ENCODE peak calls at places on chromosome 21, in five cellular contexts. W is A549, Q is WTC11, I is GM12878, Z is HepG2. T is an unnamed sample.

GRCh38 chr21:37907076-37907475 is 9.2 kb downstream of the KCNJ6 start:
- DNase-seq in I (no peak), W (no peak), Q (no peak), Z (no peak), T (no peak)

GRCh38 chr21:44497641-44498243 is 42.3 kb downstream of the KRTAP10-1 start:
- DNase-seq in I (no peak), W (no peak), Q (no peak), Z (no peak), T (no peak)

GRCh38 chr21:36052860-36053766 is 7.2 kb downstream of the SETD4 start:
- DNase-seq in Q (no peak), Z (no peak), W (no peak), I (no peak), T (no peak)

GRCh38 chr21:41506526-41507520 is 1.1 kb downstream of the TMPRSS2 start:
- DNase-seq in Q (peak), W (peak), I (no peak), Z (no peak), T (no peak)

GRCh38 chr21:25487046-25487594 is 120.2 kb downstream of the MRPL39 start:
- DNase-seq in Q (no peak), W (no peak), I (peak), Z (no peak), T (no peak)

GRCh38 chr21:39054066-39054465 is 129.2 kb downstream of the PSMG1 start:
- DNase-seq in W (no peak), Q (no peak), Z (no peak), I (no peak), T (no peak)

GRCh38 chr21:29697555-29698193 is 242.1 kb downstream of the GRIK1 start:
- DNase-seq in Z (no peak), W (no peak), I (no peak), Q (no peak), T (no peak)

GRCh38 chr21:37061926-37062591 is 10.8 kb downstream of the PIGP start:
- DNase-seq in Q (no peak), Z (peak), W (no peak), I (no peak), T (no peak)

GRCh38 chr21:14466715-14467114 is 79.4 kb downstream of the SAMSN1 start:
- DNase-seq in Q (no peak), Z (no peak), I (no peak), W (no peak), T (no peak)

GRCh38 chr21:37232274-37233018 is 34.7 kb downstream of the VPS26C start:
- DNase-seq in I (no peak), Z (no peak), Q (no peak), W (no peak), T (no peak)

GRCh38 chr21:45993210-45994085 is 11.9 kb downstream of the COL6A1 start:
- DNase-seq in I (no peak), Q (peak), Z (no peak), W (no peak), T (no peak)

GRCh38 chr21:34970126-34970525 is 79.0 kb downstream of the RUNX1 start:
- DNase-seq in W (no peak), Z (no peak), I (no peak), Q (no peak), T (no peak)

GRCh38 chr21:28444131-28444530 is 548.5 kb downstream of the LTN1 start:
- DNase-seq in Z (no peak), I (no peak), Q (no peak), W (no peak), T (no peak)

GRCh38 chr21:34526618-34527290 is 14.7 kb upstream of the KCNE1 start:
- DNase-seq in I (no peak), W (peak), Q (peak), Z (peak), T (peak)

GRCh38 chr21:22585558-22585957 is 1587.3 kb downstream of the NCAM2 start:
- DNase-seq in W (no peak), Z (no peak), Q (no peak), I (no peak), T (no peak)

GRCh38 chr21:46386726-46387073 is 62.7 kb downstream of the PCNT start:
- DNase-seq in Z (no peak), Q (no peak), I (no peak), W (no peak), T (no peak)

GRCh38 chr21:46667735-46668380 is 32.4 kb downstream of the PRMT2 start:
- DNase-seq in Q (peak), I (no peak), Z (peak), W (peak), T (no peak)

GRCh38 chr21:36839735-36840134 is 126.7 kb downstream of the HLCS start:
- DNase-seq in Z (no peak), I (no peak), W (no peak), Q (no peak), T (no peak)

GRCh38 chr21:36759348-36760083 is 60.6 kb downstream of the SIM2 start:
- DNase-seq in I (no peak), W (no peak), Z (no peak), Q (no peak), T (no peak)

GRCh38 chr21:39189857-39190604 is 6.8 kb upstream of the PSMG1 start:
- DNase-seq in Q (no peak), W (no peak), I (no peak), Z (no peak), T (no peak)

GRCh38 chr21:45405271-45405818 is 380 bp downstream of the COL18A1 start:
- DNase-seq in Z (no peak), I (no peak), W (no peak), Q (no peak), T (peak)

GRCh38 chr21:46314441-46315020 is 9.1 kb downstream of the C21orf58 start:
- DNase-seq in I (no peak), Q (no peak), W (no peak), Z (no peak), T (no peak)

GRCh38 chr21:34544032-34544496 is 32.1 kb upstream of the KCNE1 start:
- DNase-seq in Q (peak), Z (peak), I (no peak), W (peak), T (peak)

GRCh38 chr21:32403201-32403701 is 9.3 kb upstream of the EVA1C start:
- DNase-seq in I (peak), W (peak), Q (peak), Z (peak), T (peak)

GRCh38 chr21:16302851-16303282 is 573.1 kb downstream of the USP25 start:
- DNase-seq in Q (no peak), I (no peak), W (peak), Z (no peak), T (no peak)

GRCh38 chr21:16305686-16306085 is 575.9 kb downstream of the USP25 start:
- DNase-seq in Q (no peak), W (no peak), I (no peak), Z (no peak), T (no peak)

GRCh38 chr21:16307256-16307655 is 577.5 kb downstream of the USP25 start:
- DNase-seq in Z (no peak), W (no peak), Q (no peak), I (no peak), T (no peak)

GRCh38 chr21:16304189-16304588 is 574.4 kb downstream of the USP25 start:
- DNase-seq in Q (no peak), I (no peak), Z (no peak), W (no peak), T (no peak)

GRCh38 chr21:16304700-16305099 is 574.9 kb downstream of the USP25 start:
- DNase-seq in Q (no peak), I (no peak), Z (no peak), W (no peak), T (no peak)
- TF ChIP-seq ESRRA in Q (no peak), I (no peak), Z (no peak), W (no peak), T (no peak)

GRCh38 chr21:26804895-26805609 is 40.2 kb downstream of the ADAMTS1 start:
- DNase-seq in Z (no peak), W (no peak), Q (no peak), I (no peak), T (no peak)
- TF ChIP-seq ESRRA in Z (no peak), W (no peak), Q (no peak), I (no peak), T (no peak)

DNA sequence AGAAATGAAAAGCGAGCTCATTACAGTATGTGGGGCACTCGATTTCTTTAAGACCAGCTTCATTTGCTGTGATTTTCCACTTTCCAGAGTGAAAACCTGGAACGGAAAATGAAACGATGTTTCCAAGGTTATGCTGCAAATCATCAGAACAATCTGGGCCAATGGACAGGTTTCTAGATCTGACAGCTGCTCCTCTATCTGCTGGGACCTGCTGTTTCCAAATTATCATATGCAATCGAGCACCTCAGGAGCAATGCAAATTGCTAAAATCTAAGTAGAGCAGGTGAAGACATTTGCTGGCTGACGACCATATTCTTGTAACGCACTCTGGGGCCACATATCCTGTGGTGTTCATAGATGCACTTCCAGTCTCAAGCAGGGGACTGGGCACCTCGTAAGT is 39.7 kb upstream of the TIAM1 start:
- DNase-seq in I (no peak), Q (no peak), Z (no peak), W (no peak), T (no peak)
- TF ChIP-seq ESRRA in I (no peak), Q (no peak), Z (no peak), W (no peak), T (no peak)

GRCh38 chr21:42862774-42863503 is 16.4 kb downstream of the WDR4 start:
- DNase-seq in Q (peak), W (peak), Z (no peak), I (no peak), T (no peak)
- TF ChIP-seq ESRRA in Q (no peak), W (no peak), Z (no peak), I (no peak), T (no peak)

DNA sequence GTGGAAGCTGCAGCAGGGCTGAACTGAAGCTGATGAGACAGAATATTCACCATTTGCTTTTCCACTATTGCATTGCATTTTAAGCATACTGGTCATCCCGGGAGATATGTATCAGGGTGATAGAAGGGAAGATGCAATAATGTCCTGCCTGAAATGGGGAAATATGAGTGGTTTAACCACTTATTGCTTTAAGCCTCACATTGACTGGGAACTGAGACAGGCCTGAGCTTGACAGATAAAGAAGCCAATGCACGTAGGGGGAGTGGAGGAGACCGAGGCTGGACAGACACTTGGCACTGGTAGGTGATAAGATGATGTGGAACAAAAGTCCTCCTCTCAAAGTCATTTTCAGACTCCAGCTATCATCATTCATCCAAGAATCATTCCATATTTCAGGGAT is 911.7 kb upstream of the NCAM2 start:
- DNase-seq in Q (no peak), Z (no peak), I (no peak), W (no peak), T (peak)
- TF ChIP-seq ESRRA in Q (no peak), Z (no peak), I (no peak), W (no peak), T (no peak)